ENCODE peak calls at places on chromosomes 11 and 22, in four cellular contexts. O, W, X and M are unnamed samples.

GRCh38 chr11:33598426-33599069 is 102.1 kb downstream of the C11orf91 start:
- DNase-seq in O (no peak), X (no peak), W (no peak), M (no peak)

GRCh38 chr11:40292636-40293585 is 1166.5 kb downstream of the LRRC4C start:
- DNase-seq in X (no peak), W (no peak), O (no peak), M (no peak)

GRCh38 chr11:87926250-87926970 is 248.8 kb downstream of the RAB38 start:
- DNase-seq in O (peak), X (peak), W (no peak), M (no peak)

GRCh38 chr11:124829986-124830385 is 29.8 kb upstream of the MSANTD2 start:
- DNase-seq in W (no peak), X (no peak), O (no peak), M (no peak)

GRCh38 chr11:95451682-95452081 is 220.7 kb upstream of the SESN3 start:
- DNase-seq in O (peak), X (no peak), W (no peak), M (no peak)

GRCh38 chr22:17726561-17727243 is 47.6 kb downstream of the BID start:
- DNase-seq in W (no peak), O (peak), X (no peak), M (no peak)

GRCh38 chr11:111378773-111379499 is at the start of gene POU2AF1:
- DNase-seq in X (no peak), O (no peak), W (no peak), M (no peak)

GRCh38 chr22:27135582-27135981 is 478.2 kb downstream of the MIAT start:
- DNase-seq in O (peak), W (no peak), X (no peak), M (no peak)

GRCh38 chr11:26676641-26677040 is 45.2 kb downstream of the SLC5A12 start:
- DNase-seq in O (no peak), W (no peak), X (no peak), M (no peak)

GRCh38 chr11:116394022-116394421 is 378.8 kb downstream of the BUD13 start:
- DNase-seq in W (no peak), O (no peak), X (no peak), M (no peak)

GRCh38 chr22:35044607-35045390 is 21.2 kb upstream of the ISX start:
- DNase-seq in O (no peak), W (no peak), X (no peak), M (no peak)

GRCh38 chr11:122098223-122098980 is 17.6 kb downstream of the BLID start:
- DNase-seq in O (no peak), W (no peak), X (no peak), M (no peak)

GRCh38 chr22:11626422-11626773 is 3901.6 kb upstream of the OR11H1 start:
- DNase-seq in W (no peak), O (no peak), X (no peak), M (no peak)

GRCh38 chr11:87007938-87008337 is 29.8 kb upstream of the TMEM135 start:
- DNase-seq in O (no peak), W (no peak), X (no peak), M (no peak)

GRCh38 chr11:85822814-85823213 is 11.9 kb upstream of the SYTL2 start:
- DNase-seq in W (no peak), X (no peak), O (peak), M (no peak)

GRCh38 chr11:4085575-4085974 is 9.0 kb upstream of the RRM1 start:
- DNase-seq in X (no peak), W (no peak), O (no peak), M (no peak)

GRCh38 chr11:128726464-128727139 is 32.7 kb downstream of the FLI1 start:
- DNase-seq in W (no peak), O (no peak), X (no peak), M (no peak)

GRCh38 chr22:44179989-44180705 is 578 bp upstream of the PARVG start:
- DNase-seq in W (no peak), O (no peak), X (no peak), M (no peak)

GRCh38 chr22:30140414-30140813 is 60.1 kb downstream of the HORMAD2 start:
- DNase-seq in X (no peak), W (no peak), O (no peak), M (no peak)

GRCh38 chr22:32058656-32059280 is 15.7 kb downstream of the SLC5A1 start:
- DNase-seq in W (no peak), O (peak), X (no peak), M (no peak)

GRCh38 chr22:32066820-32067219 is 23.8 kb downstream of the SLC5A1 start:
- DNase-seq in O (no peak), X (no peak), W (no peak), M (no peak)

GRCh38 chr22:32067613-32068012 is 24.6 kb downstream of the SLC5A1 start:
- DNase-seq in W (no peak), X (no peak), O (no peak), M (no peak)

GRCh38 chr22:32059426-32059825 is 16.4 kb downstream of the SLC5A1 start:
- DNase-seq in X (no peak), W (no peak), O (no peak), M (no peak)

GRCh38 chr22:32063701-32064100 is 20.6 kb downstream of the SLC5A1 start:
- DNase-seq in X (no peak), O (no peak), W (no peak), M (no peak)
- TF ChIP-seq CTCF in X (no peak), O (no peak), W (no peak), M (no peak)

DNA sequence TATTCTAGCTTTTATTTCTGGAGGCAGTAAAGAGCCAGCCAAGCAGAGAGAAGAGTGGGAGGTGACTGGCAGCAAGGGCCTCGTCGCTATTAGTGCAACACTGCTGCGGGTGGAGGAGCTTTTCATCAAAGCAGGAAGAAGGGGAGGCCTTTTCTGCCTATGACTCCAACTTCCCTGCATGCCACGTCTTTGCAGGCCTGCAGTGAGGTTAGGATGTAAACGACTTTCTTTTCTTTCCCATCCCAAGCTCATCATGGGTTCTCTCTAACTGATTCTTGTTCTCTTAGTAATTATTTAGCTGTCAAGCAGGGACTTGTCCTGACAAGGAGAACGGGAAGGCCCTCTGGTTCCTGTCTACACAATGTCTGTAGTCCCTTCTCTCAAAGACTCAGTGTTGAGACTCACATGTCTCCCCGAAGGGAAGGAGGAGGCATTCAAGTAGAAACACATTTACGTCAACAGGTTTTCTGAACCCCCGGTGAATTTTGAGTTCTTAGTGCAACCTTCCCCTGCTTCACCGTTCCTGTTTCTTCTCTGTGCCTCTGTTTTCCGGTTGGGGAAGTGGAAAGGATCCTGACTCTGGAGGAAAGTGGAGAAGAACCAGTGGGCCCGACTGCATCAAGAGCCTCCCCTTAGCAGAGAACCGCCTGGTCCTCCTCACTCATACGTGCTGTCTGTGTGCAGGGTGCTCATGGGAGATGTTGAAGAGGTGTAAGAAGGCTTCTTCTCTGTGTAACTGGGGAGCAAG is 56.9 kb downstream of the PACS1 start:
- DNase-seq in X (peak), O (peak), W (peak), M (no peak)
- TF ChIP-seq CTCF in X (no peak), O (no peak), W (no peak), M (no peak)

GRCh38 chr11:118430956-118431355 is 5.3 kb upstream of the KMT2A start:
- DNase-seq in O (no peak), X (no peak), W (no peak), M (no peak)
- TF ChIP-seq CTCF in O (peak), X (no peak), W (no peak), M (peak)

DNA sequence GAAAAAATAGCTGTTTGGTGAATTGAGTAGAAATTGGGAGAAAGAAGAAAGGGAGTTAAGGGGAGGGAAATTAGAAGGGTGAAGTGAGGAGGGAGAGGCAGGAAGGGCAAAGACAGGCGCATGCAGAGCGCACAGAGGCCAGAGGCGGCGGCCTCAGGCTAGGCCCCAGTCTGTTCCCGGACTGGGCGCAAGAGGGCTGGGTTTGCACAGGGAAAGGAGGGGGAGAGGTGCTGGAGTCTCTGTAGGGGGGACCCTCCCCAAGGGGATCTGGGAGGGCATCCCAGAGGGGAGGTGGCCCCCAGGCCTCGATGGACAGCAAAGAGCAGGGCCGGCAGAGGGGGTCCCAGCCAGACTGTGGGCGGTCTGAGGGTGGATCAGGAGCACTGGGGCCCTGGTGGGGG is 1.3 kb upstream of the FLRT1 start:
- DNase-seq in X (no peak), O (no peak), W (no peak), M (no peak)
- TF ChIP-seq CTCF in X (no peak), O (peak), W (no peak), M (no peak)

DNA sequence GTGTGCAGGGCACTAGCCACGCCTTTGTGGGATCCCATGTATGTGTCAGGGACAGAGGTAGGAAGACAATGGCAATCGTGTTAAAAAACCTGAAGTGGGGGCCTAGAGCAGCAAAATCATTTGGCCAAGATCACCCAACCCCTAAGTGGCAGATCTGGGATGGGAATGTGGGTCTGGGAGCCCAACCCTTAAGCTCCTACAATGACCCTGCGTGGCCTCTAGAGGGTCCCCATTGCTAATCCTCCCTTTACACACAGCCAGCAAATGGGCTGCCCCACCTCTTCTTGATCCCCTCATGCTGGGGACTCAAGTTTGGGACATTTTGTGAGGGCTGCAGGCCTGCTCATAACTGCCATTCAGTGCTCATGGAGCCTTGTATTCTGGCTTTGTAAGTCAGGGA is 73.2 kb upstream of the SUSD2 start:
- DNase-seq in O (no peak), X (no peak), W (no peak), M (no peak)
- TF ChIP-seq CTCF in O (no peak), X (no peak), W (no peak), M (peak)

GRCh38 chr11:9462172-9462799 is 1.5 kb downstream of the ZNF143 start:
- DNase-seq in X (no peak), W (no peak), O (no peak), M (no peak)

GRCh38 chr11:9459573-9460321 is 1.1 kb upstream of the ZNF143 start:
- DNase-seq in W (no peak), X (no peak), O (peak), M (no peak)

GRCh38 chr11:9461760-9462134 is 935 bp downstream of the ZNF143 start:
- DNase-seq in O (peak), W (no peak), X (no peak), M (no peak)

GRCh38 chr11:9461068-9461759 is 402 bp downstream of the ZNF143 start:
- DNase-seq in X (peak), W (peak), O (peak), M (peak)

DNA sequence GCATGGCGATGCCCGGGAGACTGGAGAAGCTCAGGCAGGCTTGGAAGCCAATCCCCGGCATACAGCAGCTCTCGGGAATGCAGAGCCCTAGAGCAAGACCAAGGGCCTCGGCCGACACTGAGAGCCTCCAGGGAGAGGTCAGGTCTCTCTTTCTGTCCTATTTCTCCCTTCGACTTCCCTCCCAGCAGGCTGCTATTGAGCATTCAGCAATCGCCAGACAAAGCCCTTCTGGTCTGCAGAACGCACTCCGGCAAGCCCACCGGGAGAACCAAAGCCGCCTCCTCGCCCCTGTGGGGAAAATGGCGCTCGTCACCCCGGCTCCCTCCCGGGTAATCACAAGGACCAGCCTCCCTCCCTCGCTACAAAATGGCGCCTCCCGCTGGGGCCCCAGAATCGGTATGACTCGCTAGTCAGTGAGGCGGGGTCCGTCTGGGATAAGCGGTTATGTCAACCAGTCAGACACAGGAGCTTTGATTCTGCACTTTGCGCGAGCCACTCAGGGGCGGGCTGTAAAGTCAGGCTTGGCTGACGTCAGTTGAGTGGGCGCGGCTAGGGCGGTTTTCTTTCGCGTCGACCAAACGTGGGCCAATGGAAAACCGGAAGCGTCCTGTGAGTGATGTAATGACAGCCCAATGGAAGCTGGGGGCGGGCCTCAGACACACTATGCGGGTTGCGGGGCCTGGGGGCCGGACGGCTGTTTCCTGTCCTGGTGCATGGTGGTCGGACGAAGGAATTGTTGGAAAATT is at the start of gene ZNF143:
- DNase-seq in O (peak), W (peak), X (peak), M (peak)
- TF ChIP-seq CTCF in O (no peak), W (no peak), X (no peak), M (no peak)

GRCh38 chr11:65118097-65118837 is 766 bp upstream of the ZNHIT2 start:
- DNase-seq in O (no peak), X (no peak), W (no peak), M (no peak)

GRCh38 chr11:65116370-65117205 is 913 bp downstream of the ZNHIT2 start:
- DNase-seq in W (peak), X (peak), O (no peak), M (no peak)

GRCh38 chr11:65119670-65119995 is 2.1 kb upstream of the ZNHIT2 start:
- DNase-seq in O (no peak), W (no peak), X (no peak), M (no peak)

GRCh38 chr11:65115361-65116082 is 2.0 kb downstream of the ZNHIT2 start:
- DNase-seq in O (no peak), X (no peak), W (no peak), M (no peak)

GRCh38 chr11:65117206-65118096 is at the start of gene ZNHIT2:
- DNase-seq in X (peak), W (peak), O (peak), M (peak)
- TF ChIP-seq CTCF in X (peak), W (peak), O (peak), M (peak)